ENCODE peak calls at places on chromosomes 7 and 10, in nine cellular contexts. M is heart left ventricle; O is left ventricle myocardium inferior; P is endothelial cell; I is fibroblast of the aortic adventitia; Q is astrocyte; L is cardiac fibroblast; A is CD8-positive, alpha-beta T cell; Y is AG09319. X is an unnamed sample.

GRCh38 chr10:70417568-70417967 is 13.6 kb downstream of the EIF4EBP2 start:
- DNase-seq in A (no peak), L (no peak), Y (no peak), Q (peak; percentile 23), P (no peak), M (no peak), O (no peak), I (peak; percentile 22), X (no peak)

GRCh38 chr10:100364735-100365391 is 17.8 kb downstream of the SCD start:
- DNase-seq in O (peak; percentile 77), P (no peak), M (peak; percentile 88), I (peak; percentile 84), Q (peak; percentile 81), Y (no peak), L (peak; percentile 88), A (no peak), X (no peak)

GRCh38 chr10:78585952-78586351 is 482.8 kb upstream of the ZMIZ1 start:
- DNase-seq in M (no peak), L (no peak), Y (no peak), P (no peak), A (no peak), O (no peak), Q (no peak), I (no peak), X (no peak)

GRCh38 chr10:71449026-71449425 is 52.3 kb downstream of the CDH23 start:
- DNase-seq in Y (no peak), Q (no peak), I (no peak), M (no peak), A (no peak), O (no peak), P (no peak), L (no peak), X (no peak)

GRCh38 chr7:129719980-129720732 is 108.6 kb downstream of the NRF1 start:
- DNase-seq in Q (no peak), O (no peak), L (peak; percentile 17), Y (no peak), M (no peak), I (peak; percentile 43), P (no peak), A (no peak), X (no peak)

GRCh38 chr10:79376078-79376628 is 28.9 kb downstream of the PPIF start:
- DNase-seq in Y (no peak), P (no peak), L (no peak), O (no peak), M (no peak), A (no peak), I (no peak), Q (no peak), X (peak; percentile 13)

GRCh38 chr7:138407792-138408191 is 52.3 kb upstream of the TRIM24 start:
- DNase-seq in O (no peak), P (peak; percentile 15), I (no peak), A (no peak), M (no peak), L (no peak), Y (no peak), Q (no peak), X (no peak)

GRCh38 chr7:65938336-65938895 is 43.6 kb downstream of the GUSB start:
- DNase-seq in I (peak; percentile 21), P (no peak), A (no peak), Q (peak; percentile 35), M (no peak), O (no peak), Y (no peak), L (peak; percentile 13), X (no peak)

GRCh38 chr7:55557666-55558188 is 14.6 kb downstream of the VOPP1 start:
- DNase-seq in I (no peak), P (no peak), A (no peak), Q (no peak), M (no peak), O (no peak), Y (no peak), L (no peak), X (no peak)
- TF ChIP-seq CTCF in I (no peak), P (no peak), A (no peak), Q (no peak), M (no peak), O (no peak), Y (no peak), L (no peak), X (no peak)

GRCh38 chr10:51246156-51246555 is 171.9 kb downstream of the PRKG1 start:
- DNase-seq in M (no peak), Y (no peak), P (no peak), A (no peak), L (no peak), O (no peak), Q (peak; percentile 6), I (no peak), X (no peak)

GRCh38 chr10:51251110-51251509 is 176.8 kb downstream of the PRKG1 start:
- DNase-seq in A (no peak), Y (no peak), M (no peak), Q (peak; percentile 8), I (no peak), L (peak; percentile 25), P (no peak), O (no peak), X (no peak)

GRCh38 chr10:51244739-51245138 is 170.5 kb downstream of the PRKG1 start:
- DNase-seq in A (no peak), P (no peak), Q (peak; percentile 92), Y (peak; percentile 49), O (no peak), L (peak; percentile 93), I (peak; percentile 96), M (no peak), X (no peak)

GRCh38 chr10:51250278-51250914 is 176.1 kb downstream of the PRKG1 start:
- DNase-seq in M (no peak), L (no peak), Y (no peak), I (no peak), A (no peak), Q (no peak), O (no peak), P (no peak), X (no peak)
- TF ChIP-seq CTCF in M (no peak), L (no peak), Y (no peak), I (no peak), A (no peak), Q (no peak), O (no peak), P (no peak), X (no peak)

DNA sequence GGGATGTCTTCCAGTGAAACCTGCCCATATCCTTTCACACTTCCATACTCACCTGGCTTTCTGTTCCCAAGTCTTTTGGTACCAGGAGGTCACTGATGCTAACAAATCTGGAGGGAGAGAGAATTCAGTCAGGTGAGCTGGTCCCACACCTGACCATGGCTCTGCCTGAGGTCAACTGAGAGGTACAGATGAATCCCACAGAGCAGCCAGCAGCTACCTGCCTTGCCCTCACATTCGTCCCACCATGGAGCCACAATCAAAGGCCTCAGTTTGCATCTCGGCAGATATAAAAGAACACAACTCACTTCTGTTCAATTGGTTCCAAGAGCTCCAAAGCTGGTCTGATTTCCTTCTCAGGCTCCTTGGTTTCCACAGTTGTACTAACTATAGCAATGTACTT is 47.0 kb downstream of the GDI2 start:
- DNase-seq in O (no peak), L (no peak), Y (no peak), Q (no peak), M (no peak), A (no peak), I (no peak), P (no peak), X (no peak)
- TF ChIP-seq CTCF in O (no peak), L (no peak), Y (no peak), Q (no peak), M (no peak), A (no peak), I (no peak), P (no peak), X (no peak)

GRCh38 chr10:14438576-14438975 is 107.9 kb upstream of the FRMD4A start:
- DNase-seq in A (no peak), Y (no peak), P (no peak), I (no peak), Q (no peak), M (no peak), O (no peak), L (no peak), X (no peak)

GRCh38 chr10:14436233-14436632 is 105.5 kb upstream of the FRMD4A start:
- DNase-seq in L (no peak), Q (no peak), O (no peak), A (no peak), Y (no peak), I (no peak), M (no peak), P (no peak), X (no peak)

GRCh38 chr10:14438057-14438456 is 107.3 kb upstream of the FRMD4A start:
- DNase-seq in P (no peak), I (no peak), Q (no peak), A (no peak), M (no peak), Y (no peak), O (no peak), L (no peak), X (no peak)

GRCh38 chr10:14439451-14440259 is 108.9 kb upstream of the FRMD4A start:
- DNase-seq in M (no peak), L (no peak), P (no peak), I (no peak), O (no peak), Q (peak; percentile 7), Y (no peak), A (no peak), X (no peak)
- TF ChIP-seq CTCF in M (no peak), L (no peak), P (no peak), I (peak; percentile 6), O (peak; percentile 15), Q (no peak), Y (no peak), A (no peak), X (no peak)

DNA sequence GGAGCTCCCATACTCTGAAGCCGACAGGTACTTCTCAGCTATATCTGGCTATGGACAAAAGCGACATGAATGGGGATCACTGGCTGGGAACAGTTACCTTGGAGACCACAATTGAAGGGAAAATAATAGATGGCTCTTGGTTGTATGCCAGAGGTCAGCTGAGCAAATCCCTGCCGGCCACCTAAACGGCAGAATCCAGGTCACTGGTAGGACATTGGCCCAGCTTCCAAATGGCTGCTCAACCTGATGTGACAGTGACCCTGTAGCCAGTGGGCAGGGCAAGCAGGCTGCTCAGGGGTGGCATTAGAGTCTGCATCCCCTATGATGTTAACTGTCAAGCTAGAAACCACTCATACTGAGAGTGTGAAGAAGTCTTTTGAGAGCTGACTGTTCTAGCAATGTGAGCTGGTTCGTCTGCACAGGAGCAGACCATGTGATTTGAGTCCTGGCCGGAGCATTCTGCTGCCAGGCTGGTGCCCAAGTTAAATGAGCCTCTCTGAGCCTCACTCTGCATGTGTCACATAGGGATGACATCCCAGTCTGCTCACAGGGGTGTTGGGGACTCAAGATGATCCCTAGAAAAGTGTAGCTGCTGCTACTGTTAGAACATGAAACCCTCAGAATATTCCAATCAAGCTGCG is 69.5 kb downstream of the VWA2 start:
- DNase-seq in L (no peak), P (no peak), O (no peak), I (no peak), A (no peak), Y (no peak), M (no peak), Q (peak; percentile 11), X (no peak)
- TF ChIP-seq CTCF in L (no peak), P (no peak), O (no peak), I (no peak), A (no peak), Y (no peak), M (no peak), Q (no peak), X (no peak)